ENCODE peak calls at places on chromosomes 7 and 10, in four cellular contexts. P, U, F and W are unnamed samples.

GRCh38 chr7:87155788-87156187 is 3.5 kb downstream of the DMTF1 start:
- DNase-seq in P (no peak), U (peak), F (no peak), W (no peak)

GRCh38 chr7:30378275-30378674 is 93.9 kb downstream of the ZNRF2 start:
- DNase-seq in P (no peak), U (no peak), F (no peak), W (no peak)

GRCh38 chr7:158865977-158866376 is 9.6 kb downstream of the DYNC2I1 start:
- DNase-seq in P (no peak), U (no peak), F (no peak), W (no peak)

GRCh38 chr7:27167170-27167505 is 1.8 kb upstream of the HOXA9 start:
- DNase-seq in P (no peak), U (no peak), F (no peak), W (no peak)

GRCh38 chr10:91238191-91238590 is 17.7 kb downstream of the PCGF5 start:
- DNase-seq in P (no peak), U (no peak), F (no peak), W (no peak)

GRCh38 chr7:28096713-28097112 is 83.9 kb downstream of the JAZF1 start:
- DNase-seq in P (peak), U (peak), F (peak), W (peak)

GRCh38 chr10:510415-510881 is 179.0 kb downstream of the DIP2C start:
- DNase-seq in P (no peak), U (peak), F (no peak), W (peak)

GRCh38 chr10:114668375-114669080 is 10.5 kb upstream of the ABLIM1 start:
- DNase-seq in P (no peak), U (no peak), F (no peak), W (no peak)

GRCh38 chr7:158512042-158512441 is 75.6 kb downstream of the PTPRN2 start:
- DNase-seq in P (no peak), U (no peak), F (no peak), W (no peak)

GRCh38 chr7:947391-948210 is 6.9 kb downstream of the ADAP1 start:
- DNase-seq in P (no peak), U (no peak), F (no peak), W (no peak)

GRCh38 chr10:35532141-35532540 is 73.0 kb upstream of the GJD4 start:
- DNase-seq in P (no peak), U (no peak), F (no peak), W (no peak)

GRCh38 chr7:71186535-71186934 is 54.6 kb downstream of the GALNT17 start:
- DNase-seq in P (no peak), U (no peak), F (no peak), W (no peak)

GRCh38 chr10:120394446-120394845 is 62.6 kb upstream of the PLPP4 start:
- DNase-seq in P (no peak), U (no peak), F (no peak), W (no peak)

GRCh38 chr10:70685461-70685911 is 13.2 kb downstream of the ADAMTS14 start:
- DNase-seq in P (peak), U (no peak), F (peak), W (no peak)

GRCh38 chr7:98760201-98760651 is 109.6 kb downstream of the TMEM130 start:
- DNase-seq in P (no peak), U (no peak), F (no peak), W (no peak)

GRCh38 chr10:124377101-124377500 is 41.6 kb downstream of the OAT start:
- DNase-seq in P (no peak), U (no peak), F (no peak), W (no peak)

GRCh38 chr10:26455567-26456315 is 17.6 kb downstream of the APBB1IP start:
- DNase-seq in P (no peak), U (no peak), F (no peak), W (no peak)

GRCh38 chr10:114498413-114499111 is 94.3 kb upstream of the AFAP1L2 start:
- DNase-seq in P (no peak), U (peak), F (no peak), W (no peak)

GRCh38 chr10:75024971-75025523 is 86.4 kb upstream of the SAMD8 start:
- DNase-seq in P (no peak), U (no peak), F (no peak), W (no peak)

GRCh38 chr7:70134029-70134445 is 535.8 kb downstream of the AUTS2 start:
- DNase-seq in P (no peak), U (no peak), F (no peak), W (no peak)

GRCh38 chr7:50658696-50659095 is 93.5 kb upstream of the DDC start:
- DNase-seq in P (no peak), U (no peak), F (no peak), W (no peak)

GRCh38 chr10:7541137-7542087 is 125.4 kb downstream of the ITIH5 start:
- DNase-seq in P (peak), U (no peak), F (no peak), W (no peak)

GRCh38 chr10:116120688-116121087 is 152.3 kb downstream of the GFRA1 start:
- DNase-seq in P (no peak), U (no peak), F (peak), W (peak)

GRCh38 chr7:155884225-155885161 is 72.2 kb upstream of the SHH start:
- DNase-seq in P (no peak), U (no peak), F (no peak), W (no peak)

GRCh38 chr7:106545275-106545674 is 115.7 kb downstream of the CCDC71L start:
- DNase-seq in P (no peak), U (no peak), F (peak), W (peak)

GRCh38 chr10:113167702-113168101 is 217.7 kb downstream of the TCF7L2 start:
- DNase-seq in P (no peak), U (no peak), F (no peak), W (no peak)

GRCh38 chr10:62050941-62051433 is 149.5 kb downstream of the ARID5B start:
- DNase-seq in P (peak), U (no peak), F (peak), W (peak)

DNA sequence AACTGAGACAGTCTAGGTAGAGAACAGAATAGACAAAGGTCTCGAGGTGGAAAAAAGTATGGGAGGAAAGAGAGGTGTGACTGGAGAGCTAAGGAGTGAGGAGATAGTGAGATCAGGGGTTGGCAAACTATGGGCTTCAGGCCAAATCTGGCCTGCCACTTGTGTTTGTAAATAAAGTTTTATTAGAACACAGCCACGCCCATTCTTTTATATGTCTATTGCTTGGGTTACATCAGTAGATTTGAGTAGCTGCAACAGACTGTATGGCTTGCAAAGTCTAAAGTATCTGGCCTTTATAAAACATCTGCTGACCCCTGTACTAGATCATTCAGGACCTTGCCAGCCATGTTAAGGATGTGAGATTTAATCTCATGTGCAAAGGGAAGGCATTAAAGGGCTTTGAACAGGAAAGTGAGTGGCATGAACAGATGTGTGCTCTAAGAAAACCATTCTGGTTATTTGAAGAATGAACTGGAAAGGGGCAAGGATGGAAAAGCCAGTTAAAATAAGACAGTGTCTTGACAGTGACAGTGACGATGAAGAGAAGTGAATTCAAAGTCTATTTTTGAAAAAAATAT is 240.3 kb downstream of the RNLS start:
- DNase-seq in P (no peak), U (no peak), F (no peak), W (no peak)
- H3K4me2 ChIP-seq in P (no peak), U (no peak), F (no peak), W (no peak)

GRCh38 chr10:106555599-106555998 is 608.9 kb downstream of the SORCS1 start:
- DNase-seq in P (no peak), U (no peak), F (no peak), W (no peak)
- H3K4me2 ChIP-seq in P (no peak), U (no peak), F (no peak), W (no peak)

DNA sequence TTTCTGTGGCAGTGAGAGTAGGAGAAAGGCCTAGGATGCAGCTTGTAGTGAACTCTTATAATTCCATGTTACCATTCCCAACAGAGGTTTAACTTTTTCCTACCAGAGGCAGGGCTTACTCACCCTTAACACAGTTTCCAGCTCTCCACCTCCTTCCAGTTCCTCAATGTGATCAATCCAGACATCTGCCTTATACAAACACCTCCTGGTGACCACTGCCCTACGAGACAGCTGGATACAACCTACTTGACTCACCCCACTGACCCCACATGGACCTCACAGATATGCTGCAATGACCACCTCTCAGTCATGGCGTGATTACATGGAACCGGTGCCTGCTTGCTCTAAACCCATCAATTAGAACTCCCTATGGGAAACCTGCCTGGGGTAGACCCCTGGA is 326.5 kb downstream of the TNS3 start:
- DNase-seq in P (no peak), U (no peak), F (no peak), W (no peak)
- H3K4me2 ChIP-seq in P (no peak), U (peak), F (no peak), W (no peak)

GRCh38 chr10:28687683-28688001 is 10.3 kb downstream of the BAMBI start:
- DNase-seq in P (no peak), U (no peak), F (no peak), W (no peak)
- H3K4me2 ChIP-seq in P (peak), U (no peak), F (no peak), W (no peak)

DNA sequence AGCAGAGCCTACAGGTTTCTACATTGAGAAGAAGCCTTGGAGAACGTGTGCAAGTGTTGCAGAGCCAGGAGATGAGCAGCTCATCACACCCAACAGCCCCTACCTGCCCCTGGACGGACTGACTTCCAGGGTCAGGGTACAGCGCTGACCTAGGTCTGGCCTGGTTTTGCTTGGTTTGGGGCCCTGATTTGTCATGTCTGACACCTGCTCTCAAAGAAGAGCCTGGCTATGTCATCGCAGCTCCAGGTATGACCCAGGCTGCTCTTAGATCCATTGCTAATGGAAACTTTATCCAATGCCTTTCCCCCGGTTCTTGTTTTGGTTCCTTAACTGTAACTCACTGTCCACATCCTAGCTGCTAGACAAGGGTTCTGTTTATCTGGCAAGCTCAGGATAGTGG is 149.5 kb downstream of the CXCL12 start:
- DNase-seq in P (no peak), U (no peak), F (no peak), W (no peak)
- H3K4me2 ChIP-seq in P (no peak), U (no peak), F (no peak), W (no peak)

GRCh38 chr7:151459726-151460473 is 20.0 kb upstream of the CRYGN start:
- DNase-seq in P (peak), U (no peak), F (no peak), W (no peak)
- H3K4me2 ChIP-seq in P (peak), U (no peak), F (no peak), W (no peak)

GRCh38 chr7:32143271-32143670 is 73.1 kb upstream of the PDE1C start:
- DNase-seq in P (no peak), U (no peak), F (no peak), W (no peak)
- H3K4me2 ChIP-seq in P (no peak), U (no peak), F (no peak), W (no peak)